ENCODE peak calls at places on chromosome 19, in nine cellular contexts. One of them, this sample, is unnamed.

GRCh38 chr19:18479964-18480723 is 41.7 kb downstream of the ELL start:
- DNase-seq in CD8-positive, alpha-beta T cell: no peak
- DNase-seq in GM13977: no peak
- DNase-seq in brain microvascular endothelial cell: no peak
- DNase-seq in neural crest cell: no peak
- DNase-seq in dorsolateral prefrontal cortex: no peak
- DNase-seq in lower leg skin: peak
- DNase-seq in fibroblast of mammary gland: peak
- DNase-seq in GM13976: no peak
- DNase-seq in this sample: no peak

GRCh38 chr19:4715529-4716221 is 8.0 kb downstream of the DPP9 start:
- DNase-seq in CD8-positive, alpha-beta T cell: no peak
- DNase-seq in GM13977: no peak
- DNase-seq in GM13976: no peak
- DNase-seq in lower leg skin: no peak
- DNase-seq in brain microvascular endothelial cell: no peak
- DNase-seq in fibroblast of mammary gland: no peak
- DNase-seq in neural crest cell: no peak
- DNase-seq in dorsolateral prefrontal cortex: no peak
- DNase-seq in this sample: no peak

GRCh38 chr19:30565680-30566079 is 193.5 kb downstream of the ZNF536 start:
- DNase-seq in lower leg skin: no peak
- DNase-seq in GM13976: no peak
- DNase-seq in dorsolateral prefrontal cortex: no peak
- DNase-seq in neural crest cell: no peak
- DNase-seq in CD8-positive, alpha-beta T cell: no peak
- DNase-seq in fibroblast of mammary gland: no peak
- DNase-seq in brain microvascular endothelial cell: no peak
- DNase-seq in GM13977: no peak
- DNase-seq in this sample: no peak

GRCh38 chr19:593505-593904 is 3.8 kb downstream of the HCN2 start:
- DNase-seq in brain microvascular endothelial cell: no peak
- DNase-seq in fibroblast of mammary gland: no peak
- DNase-seq in lower leg skin: no peak
- DNase-seq in GM13977: no peak
- DNase-seq in dorsolateral prefrontal cortex: no peak
- DNase-seq in GM13976: no peak
- DNase-seq in neural crest cell: no peak
- DNase-seq in CD8-positive, alpha-beta T cell: no peak
- DNase-seq in this sample: no peak

GRCh38 chr19:41327076-41327475 is 17.1 kb downstream of the CCDC97 start:
- DNase-seq in GM13977: no peak
- DNase-seq in lower leg skin: no peak
- DNase-seq in GM13976: no peak
- DNase-seq in fibroblast of mammary gland: no peak
- DNase-seq in neural crest cell: no peak
- DNase-seq in dorsolateral prefrontal cortex: no peak
- DNase-seq in brain microvascular endothelial cell: no peak
- DNase-seq in CD8-positive, alpha-beta T cell: no peak
- DNase-seq in this sample: no peak

GRCh38 chr19:16509141-16510061 is 13.2 kb downstream of the C19orf44 start:
- DNase-seq in GM13977: no peak
- DNase-seq in neural crest cell: no peak
- DNase-seq in GM13976: no peak
- DNase-seq in fibroblast of mammary gland: peak
- DNase-seq in brain microvascular endothelial cell: no peak
- DNase-seq in lower leg skin: peak
- DNase-seq in CD8-positive, alpha-beta T cell: no peak
- DNase-seq in dorsolateral prefrontal cortex: peak
- DNase-seq in this sample: no peak

GRCh38 chr19:12703056-12703455 is 6.6 kb upstream of the FBXW9 start:
- DNase-seq in neural crest cell: peak
- DNase-seq in GM13976: no peak
- DNase-seq in lower leg skin: no peak
- DNase-seq in dorsolateral prefrontal cortex: no peak
- DNase-seq in fibroblast of mammary gland: peak
- DNase-seq in CD8-positive, alpha-beta T cell: no peak
- DNase-seq in GM13977: peak
- DNase-seq in brain microvascular endothelial cell: no peak
- DNase-seq in this sample: peak

GRCh38 chr19:4388171-4389063 is 11.9 kb downstream of the SH3GL1 start:
- DNase-seq in dorsolateral prefrontal cortex: no peak
- DNase-seq in lower leg skin: no peak
- DNase-seq in fibroblast of mammary gland: no peak
- DNase-seq in GM13976: no peak
- DNase-seq in brain microvascular endothelial cell: no peak
- DNase-seq in neural crest cell: no peak
- DNase-seq in CD8-positive, alpha-beta T cell: no peak
- DNase-seq in GM13977: no peak
- DNase-seq in this sample: no peak

GRCh38 chr19:4977299-4978174 is 8.6 kb downstream of the KDM4B start:
- DNase-seq in GM13977: no peak
- DNase-seq in lower leg skin: no peak
- DNase-seq in GM13976: no peak
- DNase-seq in brain microvascular endothelial cell: peak
- DNase-seq in dorsolateral prefrontal cortex: no peak
- DNase-seq in fibroblast of mammary gland: peak
- DNase-seq in CD8-positive, alpha-beta T cell: no peak
- DNase-seq in neural crest cell: no peak
- DNase-seq in this sample: no peak

GRCh38 chr19:6697291-6697690 is 23.2 kb downstream of the C3 start:
- DNase-seq in neural crest cell: no peak
- DNase-seq in fibroblast of mammary gland: no peak
- DNase-seq in GM13977: no peak
- DNase-seq in GM13976: no peak
- DNase-seq in lower leg skin: no peak
- DNase-seq in brain microvascular endothelial cell: no peak
- DNase-seq in CD8-positive, alpha-beta T cell: no peak
- DNase-seq in dorsolateral prefrontal cortex: no peak
- DNase-seq in this sample: no peak

GRCh38 chr19:16205205-16206045 is 7.7 kb downstream of the AP1M1 start:
- DNase-seq in CD8-positive, alpha-beta T cell: no peak
- DNase-seq in fibroblast of mammary gland: no peak
- DNase-seq in dorsolateral prefrontal cortex: peak
- DNase-seq in brain microvascular endothelial cell: no peak
- DNase-seq in lower leg skin: no peak
- DNase-seq in GM13977: no peak
- DNase-seq in GM13976: no peak
- DNase-seq in neural crest cell: no peak
- DNase-seq in this sample: no peak

GRCh38 chr19:15556634-15557181 is 48.4 kb downstream of the CYP4F22 start:
- DNase-seq in CD8-positive, alpha-beta T cell: no peak
- DNase-seq in dorsolateral prefrontal cortex: no peak
- DNase-seq in brain microvascular endothelial cell: no peak
- DNase-seq in GM13976: no peak
- DNase-seq in fibroblast of mammary gland: no peak
- DNase-seq in lower leg skin: no peak
- DNase-seq in GM13977: no peak
- DNase-seq in neural crest cell: no peak
- DNase-seq in this sample: no peak

GRCh38 chr19:47035127-47035494 is 13.3 kb downstream of the TMEM160 start:
- DNase-seq in GM13976: no peak
- DNase-seq in brain microvascular endothelial cell: no peak
- DNase-seq in neural crest cell: no peak
- DNase-seq in dorsolateral prefrontal cortex: no peak
- DNase-seq in CD8-positive, alpha-beta T cell: no peak
- DNase-seq in lower leg skin: no peak
- DNase-seq in GM13977: no peak
- DNase-seq in fibroblast of mammary gland: peak
- DNase-seq in this sample: no peak

GRCh38 chr19:49201042-49201441 is 43.5 kb downstream of the TRPM4 start:
- DNase-seq in GM13976: no peak
- DNase-seq in CD8-positive, alpha-beta T cell: no peak
- DNase-seq in neural crest cell: no peak
- DNase-seq in brain microvascular endothelial cell: no peak
- DNase-seq in dorsolateral prefrontal cortex: no peak
- DNase-seq in lower leg skin: no peak
- DNase-seq in fibroblast of mammary gland: no peak
- DNase-seq in GM13977: no peak
- DNase-seq in this sample: no peak

GRCh38 chr19:40217921-40218890 is at the start of gene TTC9B:
- DNase-seq in GM13976: peak
- DNase-seq in fibroblast of mammary gland: no peak
- DNase-seq in dorsolateral prefrontal cortex: peak
- DNase-seq in brain microvascular endothelial cell: no peak
- DNase-seq in CD8-positive, alpha-beta T cell: peak
- DNase-seq in GM13977: peak
- DNase-seq in lower leg skin: no peak
- DNase-seq in neural crest cell: peak
- DNase-seq in this sample: peak

GRCh38 chr19:49741210-49741844 is 21.8 kb downstream of the TSKS start:
- DNase-seq in lower leg skin: no peak
- DNase-seq in brain microvascular endothelial cell: no peak
- DNase-seq in CD8-positive, alpha-beta T cell: no peak
- DNase-seq in dorsolateral prefrontal cortex: no peak
- DNase-seq in neural crest cell: no peak
- DNase-seq in GM13977: no peak
- DNase-seq in GM13976: no peak
- DNase-seq in fibroblast of mammary gland: peak
- DNase-seq in this sample: no peak

GRCh38 chr19:46834984-46835383 is 15.7 kb downstream of the AP2S1 start:
- DNase-seq in fibroblast of mammary gland: no peak
- DNase-seq in neural crest cell: no peak
- DNase-seq in GM13976: no peak
- DNase-seq in CD8-positive, alpha-beta T cell: no peak
- DNase-seq in GM13977: no peak
- DNase-seq in lower leg skin: no peak
- DNase-seq in dorsolateral prefrontal cortex: no peak
- DNase-seq in brain microvascular endothelial cell: no peak
- DNase-seq in this sample: no peak

GRCh38 chr19:15372470-15372869 is 7.1 kb downstream of the AKAP8 start:
- DNase-seq in CD8-positive, alpha-beta T cell: no peak
- DNase-seq in dorsolateral prefrontal cortex: no peak
- DNase-seq in lower leg skin: no peak
- DNase-seq in GM13976: no peak
- DNase-seq in neural crest cell: no peak
- DNase-seq in brain microvascular endothelial cell: no peak
- DNase-seq in fibroblast of mammary gland: no peak
- DNase-seq in GM13977: no peak
- DNase-seq in this sample: no peak

GRCh38 chr19:19751846-19752245 is 18.9 kb upstream of the ZNF14 start:
- DNase-seq in lower leg skin: no peak
- DNase-seq in CD8-positive, alpha-beta T cell: no peak
- DNase-seq in fibroblast of mammary gland: no peak
- DNase-seq in neural crest cell: no peak
- DNase-seq in GM13977: no peak
- DNase-seq in dorsolateral prefrontal cortex: peak
- DNase-seq in GM13976: no peak
- DNase-seq in brain microvascular endothelial cell: no peak
- DNase-seq in this sample: no peak

GRCh38 chr19:38634757-38635482 is 12.5 kb upstream of the ACTN4 start:
- DNase-seq in GM13977: peak
- DNase-seq in dorsolateral prefrontal cortex: peak
- DNase-seq in CD8-positive, alpha-beta T cell: peak
- DNase-seq in lower leg skin: peak
- DNase-seq in neural crest cell: peak
- DNase-seq in brain microvascular endothelial cell: peak
- DNase-seq in GM13976: peak
- DNase-seq in fibroblast of mammary gland: peak
- DNase-seq in this sample: peak

DNA sequence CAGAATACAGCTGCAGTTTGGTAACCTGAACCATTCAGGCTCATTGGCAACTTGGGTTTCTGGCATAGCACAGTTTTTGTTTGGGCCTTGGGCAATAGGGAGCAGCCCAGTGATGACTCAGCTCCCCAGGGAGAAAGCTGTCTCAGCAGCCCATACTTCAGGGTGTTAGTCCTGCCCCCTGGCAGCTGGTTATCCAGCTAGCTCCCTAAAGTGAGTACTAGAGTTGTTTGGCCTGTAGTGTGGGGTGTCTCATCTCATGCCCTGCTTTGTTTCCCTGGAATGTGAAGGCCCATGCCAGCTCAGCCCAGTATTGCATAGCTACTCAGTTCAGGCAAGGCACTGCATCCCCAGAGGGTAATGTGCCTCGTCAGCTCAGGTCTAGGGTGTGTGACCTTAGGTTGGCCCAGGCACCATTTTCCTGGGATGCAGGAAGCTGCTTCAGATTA is 18.2 kb upstream of the ZNF543 start:
- DNase-seq in GM13976: no peak
- DNase-seq in brain microvascular endothelial cell: peak
- DNase-seq in lower leg skin: peak
- DNase-seq in fibroblast of mammary gland: peak
- DNase-seq in dorsolateral prefrontal cortex: no peak
- DNase-seq in GM13977: no peak
- DNase-seq in neural crest cell: no peak
- DNase-seq in CD8-positive, alpha-beta T cell: no peak
- DNase-seq in this sample: no peak
- TF ChIP-seq CTCF in GM13976: no peak
- TF ChIP-seq CTCF in brain microvascular endothelial cell: no peak
- TF ChIP-seq CTCF in lower leg skin: no peak
- TF ChIP-seq CTCF in fibroblast of mammary gland: peak
- TF ChIP-seq CTCF in dorsolateral prefrontal cortex: no peak
- TF ChIP-seq CTCF in GM13977: no peak
- TF ChIP-seq CTCF in neural crest cell: no peak
- TF ChIP-seq CTCF in CD8-positive, alpha-beta T cell: no peak
- TF ChIP-seq CTCF in this sample: no peak

DNA sequence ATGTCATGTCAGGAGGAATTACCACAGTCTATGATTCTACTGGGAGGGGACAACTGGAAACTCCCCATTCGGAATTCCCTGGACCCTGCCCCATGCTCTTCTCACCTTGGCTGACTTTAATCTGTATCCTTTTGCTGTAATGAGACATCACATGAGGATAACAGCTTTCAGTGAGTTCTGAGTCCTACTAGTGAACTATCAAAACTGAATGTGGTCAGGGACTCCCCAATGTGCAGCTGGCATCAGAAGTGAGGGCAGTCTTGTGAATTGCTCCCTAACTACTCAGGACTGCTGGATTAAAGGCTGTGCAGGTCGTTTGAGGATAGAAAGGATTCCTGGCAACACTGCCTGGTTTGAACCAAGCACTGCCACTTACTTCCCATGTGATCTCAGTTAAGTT is 15.2 kb downstream of the SIGLEC7 start:
- DNase-seq in GM13976: no peak
- DNase-seq in GM13977: no peak
- DNase-seq in lower leg skin: no peak
- DNase-seq in dorsolateral prefrontal cortex: no peak
- DNase-seq in neural crest cell: no peak
- DNase-seq in brain microvascular endothelial cell: no peak
- DNase-seq in fibroblast of mammary gland: no peak
- DNase-seq in CD8-positive, alpha-beta T cell: no peak
- DNase-seq in this sample: no peak
- TF ChIP-seq CTCF in GM13976: no peak
- TF ChIP-seq CTCF in GM13977: no peak
- TF ChIP-seq CTCF in lower leg skin: no peak
- TF ChIP-seq CTCF in dorsolateral prefrontal cortex: no peak
- TF ChIP-seq CTCF in neural crest cell: no peak
- TF ChIP-seq CTCF in brain microvascular endothelial cell: no peak
- TF ChIP-seq CTCF in fibroblast of mammary gland: no peak
- TF ChIP-seq CTCF in CD8-positive, alpha-beta T cell: no peak
- TF ChIP-seq CTCF in this sample: no peak

GRCh38 chr19:11418518-11419506 is at the start of gene RGL3:
- DNase-seq in dorsolateral prefrontal cortex: no peak
- DNase-seq in lower leg skin: no peak
- DNase-seq in GM13976: peak
- DNase-seq in neural crest cell: no peak
- DNase-seq in CD8-positive, alpha-beta T cell: no peak
- DNase-seq in brain microvascular endothelial cell: no peak
- DNase-seq in GM13977: peak
- DNase-seq in fibroblast of mammary gland: no peak
- DNase-seq in this sample: no peak
- TF ChIP-seq CTCF in dorsolateral prefrontal cortex: no peak
- TF ChIP-seq CTCF in lower leg skin: no peak
- TF ChIP-seq CTCF in GM13976: no peak
- TF ChIP-seq CTCF in neural crest cell: no peak
- TF ChIP-seq CTCF in CD8-positive, alpha-beta T cell: no peak
- TF ChIP-seq CTCF in brain microvascular endothelial cell: no peak
- TF ChIP-seq CTCF in GM13977: no peak
- TF ChIP-seq CTCF in fibroblast of mammary gland: no peak
- TF ChIP-seq CTCF in this sample: no peak

GRCh38 chr19:54674021-54674617 is 11.3 kb downstream of the LILRB4 start:
- DNase-seq in fibroblast of mammary gland: peak
- DNase-seq in lower leg skin: no peak
- DNase-seq in CD8-positive, alpha-beta T cell: no peak
- DNase-seq in GM13976: peak
- DNase-seq in dorsolateral prefrontal cortex: no peak
- DNase-seq in neural crest cell: no peak
- DNase-seq in GM13977: peak
- DNase-seq in brain microvascular endothelial cell: no peak
- DNase-seq in this sample: peak
- TF ChIP-seq CTCF in fibroblast of mammary gland: peak
- TF ChIP-seq CTCF in lower leg skin: no peak
- TF ChIP-seq CTCF in CD8-positive, alpha-beta T cell: peak
- TF ChIP-seq CTCF in GM13976: peak
- TF ChIP-seq CTCF in dorsolateral prefrontal cortex: peak
- TF ChIP-seq CTCF in neural crest cell: peak
- TF ChIP-seq CTCF in GM13977: peak
- TF ChIP-seq CTCF in brain microvascular endothelial cell: peak
- TF ChIP-seq CTCF in this sample: peak

This sample was measured in GM20000.